ENCODE peak calls at places on chromosome 13, in six cellular contexts. H, V, J, T, N and L are unnamed samples.

GRCh38 chr13:79246575-79246949 is 159.5 kb downstream of the RBM26 start:
- DNase-seq in H (no peak), V (no peak), J (no peak), T (no peak), N (no peak), L (no peak)

GRCh38 chr13:36031490-36031889 is 99.7 kb downstream of the DCLK1 start:
- DNase-seq in H (no peak), V (no peak), J (no peak), T (no peak), N (no peak), L (no peak)

GRCh38 chr13:42981853-42982252 is 10.2 kb downstream of the EPSTI1 start:
- DNase-seq in H (no peak), V (no peak), J (no peak), T (no peak), N (no peak), L (no peak)

GRCh38 chr13:98977568-98978270 is at the start of gene DOCK9:
- DNase-seq in H (no peak), V (no peak), J (no peak), T (no peak), N (no peak), L (no peak)

GRCh38 chr13:89199138-89199537 is 1528.0 kb downstream of the SLITRK5 start:
- DNase-seq in H (no peak), V (no peak), J (no peak), T (no peak), N (no peak), L (no peak)

GRCh38 chr13:98406971-98407370 is 169.9 kb downstream of the STK24 start:
- DNase-seq in H (no peak), V (no peak), J (no peak), T (no peak), N (no peak), L (no peak)

GRCh38 chr13:25727776-25728175 is 324.0 kb downstream of the SHISA2 start:
- DNase-seq in H (no peak), V (no peak), J (no peak), T (no peak), N (no peak), L (no peak)

GRCh38 chr13:80011448-80012212 is 329.3 kb downstream of the SPRY2 start:
- DNase-seq in H (no peak), V (no peak), J (no peak), T (no peak), N (no peak), L (no peak)

GRCh38 chr13:110350509-110350908 is 43.4 kb downstream of the COL4A2 start:
- DNase-seq in H (no peak), V (no peak), J (no peak), T (no peak), N (no peak), L (no peak)

GRCh38 chr13:32229443-32229842 is 85.7 kb downstream of the ZAR1L start:
- DNase-seq in H (no peak), V (no peak), J (no peak), T (no peak), N (no peak), L (no peak)

GRCh38 chr13:19519049-19519448 is 42.3 kb downstream of the TPTE2 start:
- DNase-seq in H (no peak), V (no peak), J (no peak), T (no peak), N (no peak), L (no peak)

DNA sequence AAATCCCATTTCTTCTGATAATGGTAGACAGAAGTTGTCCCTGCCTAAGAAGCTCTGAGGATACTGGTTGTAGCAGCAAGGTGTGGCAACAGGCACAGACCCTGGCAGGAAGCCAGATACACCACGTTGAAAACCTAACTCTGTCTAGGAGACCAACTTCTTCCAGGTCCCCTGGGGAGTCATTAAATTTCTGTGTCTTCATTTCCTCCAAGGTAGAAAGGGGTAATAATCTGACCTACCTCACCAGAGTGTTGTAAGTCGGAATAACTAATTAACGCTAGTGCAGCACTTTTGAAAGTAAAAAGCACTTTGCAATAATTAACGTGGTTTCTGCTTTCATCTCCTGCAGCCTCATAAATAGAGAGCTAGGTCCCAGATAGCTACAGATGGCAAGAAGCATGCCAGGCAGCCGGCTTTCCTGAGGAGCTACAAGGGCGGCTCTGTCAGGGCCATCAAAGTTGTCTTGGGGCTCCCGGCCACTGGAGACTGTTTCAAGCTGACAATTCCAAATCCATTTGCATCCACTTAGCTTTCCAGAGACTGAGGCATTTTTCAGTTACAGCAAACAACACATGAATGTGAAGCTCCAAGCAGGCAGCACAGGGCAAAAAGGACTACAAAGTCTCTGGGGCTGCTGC is 176.2 kb downstream of the FOXO1 start:
- DNase-seq in H (no peak), V (no peak), J (no peak), T (no peak), N (no peak), L (no peak)
- TF ChIP-seq TAF1 in H (no peak), V (no peak), J (no peak), T (no peak), N (no peak), L (no peak)

DNA sequence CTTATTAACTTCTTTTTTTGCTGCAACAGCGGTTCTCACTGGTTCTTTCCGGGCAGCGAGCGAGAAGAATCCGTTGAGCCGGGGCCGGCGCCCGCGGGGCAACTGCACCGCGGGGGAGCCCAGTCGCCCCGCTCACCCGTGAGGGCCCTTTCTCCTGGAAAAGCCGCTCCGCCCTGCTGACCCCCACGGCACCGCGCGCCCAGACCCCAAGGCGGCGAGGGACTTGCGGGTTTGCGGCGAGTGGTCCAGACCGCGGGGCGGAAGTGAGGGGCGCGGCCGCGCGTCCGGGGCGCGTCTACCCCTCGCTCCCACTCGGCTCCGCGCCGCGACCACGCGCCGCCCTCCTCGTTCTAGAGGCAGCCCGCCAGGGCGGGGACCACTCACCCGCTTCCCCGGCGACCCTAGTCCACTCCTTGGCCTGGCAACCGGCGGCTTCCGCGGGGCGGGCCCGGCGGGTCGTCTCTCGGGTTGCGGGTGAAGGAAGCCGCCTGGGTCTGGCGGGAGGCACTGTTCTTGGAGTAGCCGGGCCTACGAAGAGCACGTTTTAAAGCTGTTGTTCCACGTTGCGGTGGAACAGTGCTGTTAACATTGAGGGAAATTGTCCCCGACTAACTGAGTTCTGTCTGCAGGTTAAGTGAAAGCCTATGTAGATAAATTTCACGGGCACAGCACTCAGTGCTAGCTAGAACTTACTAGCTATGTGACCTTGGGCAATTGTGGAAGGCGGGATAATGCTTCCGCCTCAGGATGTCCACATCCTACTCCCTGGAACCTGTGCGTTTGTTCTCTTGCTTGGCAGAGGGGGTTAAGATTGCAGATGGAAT is at the start of gene NEK3:
- DNase-seq in H (peak), V (peak), J (no peak), T (peak), N (peak), L (peak)
- TF ChIP-seq POLR2A in H (no peak), V (peak), J (peak), T (no peak), N (peak), L (no peak)

DNA sequence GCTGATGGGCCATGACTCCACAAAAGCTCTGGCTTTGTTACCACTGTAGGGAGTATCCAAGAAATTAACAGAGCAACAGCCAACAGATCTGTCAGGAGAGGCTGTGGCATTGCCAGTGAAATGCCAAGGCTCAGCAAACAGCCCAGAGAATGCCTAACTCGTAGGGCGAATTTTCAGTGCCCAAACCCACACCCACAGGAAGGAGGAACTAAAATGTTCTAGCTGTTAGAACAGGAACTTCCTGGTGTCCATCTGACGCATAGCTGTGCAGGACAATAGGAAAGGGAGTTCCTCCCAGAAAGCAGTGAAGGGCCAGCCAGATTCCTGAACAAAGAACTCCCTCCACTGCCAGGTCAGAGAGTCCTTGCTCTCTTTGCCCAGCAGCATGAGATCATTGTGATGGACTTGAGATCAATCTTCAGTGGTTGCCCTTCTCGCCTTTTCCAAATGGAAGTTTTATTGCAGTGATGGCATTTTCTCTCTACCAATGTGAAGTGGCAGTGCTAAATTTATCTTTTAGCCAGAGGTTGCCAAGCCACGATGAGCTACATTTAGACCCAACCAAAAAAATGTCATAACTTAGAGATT is 224.2 kb upstream of the STARD13 start:
- DNase-seq in H (no peak), V (no peak), J (no peak), T (no peak), N (no peak), L (no peak)
- TF ChIP-seq POLR2AphosphoS5 in H (no peak), V (no peak), J (no peak), T (no peak), N (no peak), L (no peak)

GRCh38 chr13:33262997-33263396 is 22.6 kb downstream of the STARD13 start:
- DNase-seq in H (no peak), V (no peak), J (no peak), T (no peak), N (no peak), L (no peak)
- TF ChIP-seq TAF1 in H (no peak), V (no peak), J (no peak), T (no peak), N (no peak), L (no peak)

DNA sequence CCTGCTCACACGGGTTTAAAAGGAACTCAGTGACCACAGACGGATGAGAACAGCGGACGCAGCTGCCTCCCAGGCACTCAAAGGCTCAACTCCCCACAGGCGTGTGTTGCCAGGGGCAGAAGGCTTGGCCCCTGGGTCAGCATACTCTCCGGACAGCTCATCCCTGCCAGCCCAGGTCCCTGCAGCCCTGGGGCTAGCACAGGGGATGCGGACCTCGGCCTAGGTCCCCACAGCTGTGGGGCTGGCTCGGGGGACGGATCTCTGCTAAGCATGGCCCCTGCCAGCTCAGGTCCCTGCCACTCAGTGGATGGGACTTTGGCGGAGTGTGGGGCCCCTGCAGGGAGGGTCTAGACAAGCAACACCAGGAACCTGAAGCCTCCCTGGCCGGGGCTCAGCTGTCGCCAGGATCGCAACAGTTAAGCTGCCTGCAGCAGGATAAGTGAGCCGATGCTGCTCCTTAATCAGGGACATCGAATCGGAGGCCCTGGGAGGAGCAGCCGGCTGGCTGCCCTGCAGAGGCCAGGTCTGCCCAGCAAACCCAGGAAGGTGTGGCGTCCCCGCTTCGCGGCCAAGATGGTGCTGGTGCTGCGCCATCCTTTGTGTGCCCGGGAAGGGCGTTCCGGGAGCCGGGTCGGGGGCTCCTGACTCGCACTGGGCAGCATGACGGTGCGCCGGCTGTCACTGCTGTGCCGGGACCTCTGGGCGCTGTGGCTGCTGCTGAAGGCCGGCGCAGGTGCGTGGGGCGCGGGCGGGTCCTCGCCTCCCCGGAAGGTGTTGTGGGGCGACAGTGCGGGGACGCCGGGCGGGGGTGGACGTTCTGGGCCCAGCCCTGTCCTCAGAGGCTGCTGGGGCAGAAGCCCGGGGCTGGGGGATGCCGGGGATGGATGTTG is 32.5 kb downstream of the MCF2L start:
- DNase-seq in H (no peak), V (peak), J (no peak), T (no peak), N (no peak), L (no peak)
- TF ChIP-seq POLR2A in H (no peak), V (no peak), J (no peak), T (no peak), N (no peak), L (no peak)

GRCh38 chr13:61536443-61536842 is 120.8 kb upstream of the PCDH20 start:
- DNase-seq in H (no peak), V (no peak), J (no peak), T (no peak), N (no peak), L (no peak)

GRCh38 chr13:61531383-61532065 is 115.9 kb upstream of the PCDH20 start:
- DNase-seq in H (no peak), V (no peak), J (peak), T (no peak), N (no peak), L (no peak)
- TF ChIP-seq POLR2AphosphoS5 in H (no peak), V (no peak), J (no peak), T (no peak), N (no peak), L (no peak)